ENCODE peak calls at places on chromosomes 6 and 20, in four cellular contexts. One of them, this sample, is unnamed.

GRCh38 chr20:56833427-56833826 is 204.3 kb downstream of the TFAP2C start:
- DNase-seq in GM23248: no peak
- DNase-seq in keratinocyte: no peak
- DNase-seq in HCT116: no peak
- DNase-seq in this sample: no peak

GRCh38 chr6:115932481-115932880 is 128.2 kb downstream of the FRK start:
- DNase-seq in GM23248: peak
- DNase-seq in keratinocyte: no peak
- DNase-seq in HCT116: peak
- DNase-seq in this sample: peak

GRCh38 chr6:7502743-7503142 is 38.7 kb upstream of the DSP start:
- DNase-seq in GM23248: no peak
- DNase-seq in keratinocyte: no peak
- DNase-seq in HCT116: no peak
- DNase-seq in this sample: no peak

GRCh38 chr20:58634121-58634817 is 16.8 kb upstream of the STX16 start:
- DNase-seq in GM23248: no peak
- DNase-seq in keratinocyte: no peak
- DNase-seq in HCT116: no peak
- DNase-seq in this sample: peak

GRCh38 chr6:43762410-43762768 is 7.6 kb upstream of the VEGFA start:
- DNase-seq in GM23248: no peak
- DNase-seq in keratinocyte: no peak
- DNase-seq in HCT116: no peak
- DNase-seq in this sample: no peak

GRCh38 chr6:54873589-54873988 is 27.0 kb downstream of the FAM83B start:
- DNase-seq in GM23248: no peak
- DNase-seq in keratinocyte: no peak
- DNase-seq in HCT116: no peak
- DNase-seq in this sample: no peak

GRCh38 chr6:22921831-22922230 is 352.5 kb downstream of the HDGFL1 start:
- DNase-seq in GM23248: no peak
- DNase-seq in keratinocyte: no peak
- DNase-seq in HCT116: no peak
- DNase-seq in this sample: no peak

GRCh38 chr20:19996970-19997369 is 20.2 kb upstream of the NAA20 start:
- DNase-seq in GM23248: no peak
- DNase-seq in keratinocyte: no peak
- DNase-seq in HCT116: no peak
- DNase-seq in this sample: peak

GRCh38 chr6:7138921-7139358 is 31.2 kb downstream of the RREB1 start:
- DNase-seq in GM23248: no peak
- DNase-seq in keratinocyte: no peak
- DNase-seq in HCT116: peak
- DNase-seq in this sample: no peak

GRCh38 chr6:44932651-44933091 is 395.5 kb upstream of the RUNX2 start:
- DNase-seq in GM23248: no peak
- DNase-seq in keratinocyte: no peak
- DNase-seq in HCT116: no peak
- DNase-seq in this sample: no peak

GRCh38 chr6:96608074-96608473 is 45.1 kb downstream of the FHL5 start:
- DNase-seq in GM23248: no peak
- DNase-seq in keratinocyte: no peak
- DNase-seq in HCT116: no peak
- DNase-seq in this sample: no peak

GRCh38 chr20:11366660-11367059 is 551.0 kb upstream of the BTBD3 start:
- DNase-seq in GM23248: peak
- DNase-seq in keratinocyte: no peak
- DNase-seq in HCT116: no peak
- DNase-seq in this sample: peak

GRCh38 chr20:47792021-47792618 is 6.8 kb upstream of the SULF2 start:
- DNase-seq in GM23248: peak
- DNase-seq in keratinocyte: no peak
- DNase-seq in HCT116: no peak
- DNase-seq in this sample: peak

GRCh38 chr6:137832110-137832509 is 34.9 kb upstream of the TNFAIP3 start:
- DNase-seq in GM23248: peak
- DNase-seq in keratinocyte: no peak
- DNase-seq in HCT116: peak
- DNase-seq in this sample: peak

GRCh38 chr20:5073154-5074049 is 46.4 kb downstream of the PCNA start:
- DNase-seq in GM23248: peak
- DNase-seq in keratinocyte: peak
- DNase-seq in HCT116: peak
- DNase-seq in this sample: peak

GRCh38 chr20:4476903-4477302 is 244.8 kb upstream of the PRND start:
- DNase-seq in GM23248: peak
- DNase-seq in keratinocyte: no peak
- DNase-seq in HCT116: no peak
- DNase-seq in this sample: peak

GRCh38 chr6:106146852-106147351 is 60.8 kb downstream of the PRDM1 start:
- DNase-seq in GM23248: peak
- DNase-seq in keratinocyte: no peak
- DNase-seq in HCT116: no peak
- DNase-seq in this sample: peak

GRCh38 chr6:1325471-1326309 is 13.8 kb downstream of the FOXQ1 start:
- DNase-seq in GM23248: peak
- DNase-seq in keratinocyte: peak
- DNase-seq in HCT116: peak
- DNase-seq in this sample: peak

GRCh38 chr6:84007871-84008270 is 25.7 kb upstream of the MRAP2 start:
- DNase-seq in GM23248: no peak
- DNase-seq in keratinocyte: no peak
- DNase-seq in HCT116: no peak
- DNase-seq in this sample: no peak
- TF ChIP-seq EZH2 in GM23248: no peak
- TF ChIP-seq EZH2 in keratinocyte: no peak
- TF ChIP-seq EZH2 in HCT116: no peak
- TF ChIP-seq EZH2 in this sample: no peak

GRCh38 chr20:61507778-61508177 is 255.7 kb downstream of the CDH4 start:
- DNase-seq in GM23248: no peak
- DNase-seq in keratinocyte: no peak
- DNase-seq in HCT116: no peak
- DNase-seq in this sample: no peak
- TF ChIP-seq EZH2 in GM23248: no peak
- TF ChIP-seq EZH2 in keratinocyte: no peak
- TF ChIP-seq EZH2 in HCT116: no peak
- TF ChIP-seq EZH2 in this sample: no peak

GRCh38 chr20:62473717-62474584 is 1.8 kb downstream of the GATA5 start:
- DNase-seq in GM23248: no peak
- DNase-seq in keratinocyte: no peak
- DNase-seq in HCT116: no peak
- DNase-seq in this sample: no peak

GRCh38 chr20:62472020-62472342 is 3.8 kb downstream of the GATA5 start:
- DNase-seq in GM23248: no peak
- DNase-seq in keratinocyte: no peak
- DNase-seq in HCT116: no peak
- DNase-seq in this sample: no peak

GRCh38 chr20:62474585-62475026 is 1.2 kb downstream of the GATA5 start:
- DNase-seq in GM23248: no peak
- DNase-seq in keratinocyte: no peak
- DNase-seq in HCT116: no peak
- DNase-seq in this sample: peak

GRCh38 chr20:62473200-62473585 is 2.6 kb downstream of the GATA5 start:
- DNase-seq in GM23248: no peak
- DNase-seq in keratinocyte: no peak
- DNase-seq in HCT116: no peak
- DNase-seq in this sample: no peak

DNA sequence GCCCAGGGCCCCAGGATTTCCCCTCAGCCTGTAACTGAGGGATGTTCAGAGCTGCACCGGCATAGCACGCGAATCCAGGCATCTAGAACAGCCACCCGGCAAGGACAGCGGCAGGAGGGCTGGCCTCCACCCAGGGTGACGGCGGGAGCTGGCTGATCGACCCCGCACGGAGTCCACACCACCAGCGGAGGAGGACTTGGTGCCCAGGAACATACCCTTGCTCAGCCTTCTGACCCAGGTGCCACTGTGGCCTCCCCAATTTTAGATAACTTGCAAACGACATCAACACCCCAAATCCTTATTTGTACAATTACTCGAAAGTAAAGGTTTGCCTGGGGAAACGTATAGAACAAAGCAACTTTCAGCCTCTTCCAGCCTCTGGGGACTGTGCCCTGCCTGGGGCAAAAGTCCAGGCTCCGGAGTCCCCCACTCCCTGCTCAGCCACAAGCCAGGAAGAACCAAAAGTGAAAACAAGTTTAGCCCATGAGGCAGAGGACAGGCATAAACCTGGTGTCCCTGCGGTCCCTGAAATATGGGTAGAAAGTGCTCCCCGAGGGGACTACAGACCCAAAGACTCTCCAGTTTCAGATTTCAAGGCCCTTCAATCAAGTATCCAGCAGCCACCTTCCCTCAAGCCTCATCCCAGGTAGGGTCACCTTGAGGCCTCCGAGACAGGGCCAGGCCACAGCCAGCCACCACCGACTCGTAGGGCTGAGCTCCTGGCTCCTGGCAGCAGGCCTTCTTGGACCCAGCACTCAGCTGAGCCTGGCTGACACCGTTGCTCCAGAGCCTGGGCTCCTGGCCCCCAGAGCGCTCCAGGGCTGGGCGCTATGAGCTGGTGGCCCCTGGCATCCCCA is 3.2 kb downstream of the GATA5 start:
- DNase-seq in GM23248: no peak
- DNase-seq in keratinocyte: no peak
- DNase-seq in HCT116: no peak
- DNase-seq in this sample: no peak
- TF ChIP-seq EZH2 in GM23248: no peak
- TF ChIP-seq EZH2 in keratinocyte: no peak
- TF ChIP-seq EZH2 in HCT116: no peak
- TF ChIP-seq EZH2 in this sample: no peak

GRCh38 chr6:3841711-3842565 is 7.2 kb upstream of the FAM50B start:
- DNase-seq in GM23248: peak
- DNase-seq in keratinocyte: peak
- DNase-seq in HCT116: no peak
- DNase-seq in this sample: peak
- TF ChIP-seq EZH2 in GM23248: no peak
- TF ChIP-seq EZH2 in keratinocyte: no peak
- TF ChIP-seq EZH2 in HCT116: no peak
- TF ChIP-seq EZH2 in this sample: no peak

DNA sequence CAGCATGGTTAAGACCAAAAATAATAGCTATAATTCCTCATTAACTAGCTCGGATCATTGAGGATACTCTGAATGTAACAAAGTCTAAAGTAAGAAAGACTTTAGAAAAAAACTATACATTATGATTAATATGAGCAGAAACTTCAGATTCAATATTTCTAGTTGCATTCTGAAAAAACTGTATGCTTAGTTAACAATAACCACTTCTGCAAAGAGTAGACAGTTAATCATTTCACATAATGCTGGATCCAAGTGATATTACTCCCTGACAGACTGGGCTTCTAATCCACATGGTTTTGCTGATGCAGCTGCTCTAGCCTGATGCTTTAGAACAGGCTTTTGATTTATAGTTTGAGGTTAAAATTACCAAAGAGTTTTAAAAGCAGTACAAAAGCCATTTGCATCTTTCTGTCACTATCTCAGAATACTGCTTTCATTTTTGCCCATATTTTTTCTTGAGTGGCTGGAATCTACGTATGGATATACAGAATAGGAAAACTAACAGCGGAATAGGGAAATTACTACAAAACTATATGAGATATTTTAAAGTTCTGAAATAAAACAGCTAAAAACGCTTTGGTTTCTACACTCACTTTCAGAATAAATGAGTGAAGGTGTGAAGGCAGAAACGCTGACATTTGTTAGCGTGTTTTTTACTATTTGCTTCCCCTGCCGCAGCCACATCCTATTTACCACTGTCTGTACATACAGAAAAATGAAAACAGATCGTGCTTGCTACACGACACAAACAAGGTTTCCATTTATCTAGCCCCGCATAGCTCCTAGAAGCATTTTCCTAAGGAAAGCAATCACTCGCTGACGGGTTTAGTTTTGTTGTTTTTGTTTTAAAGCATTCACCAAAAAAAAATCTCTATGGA is 61.8 kb downstream of the METTL24 start:
- DNase-seq in GM23248: peak
- DNase-seq in keratinocyte: no peak
- DNase-seq in HCT116: no peak
- DNase-seq in this sample: no peak
- TF ChIP-seq EZH2 in GM23248: no peak
- TF ChIP-seq EZH2 in keratinocyte: no peak
- TF ChIP-seq EZH2 in HCT116: no peak
- TF ChIP-seq EZH2 in this sample: no peak